ENCODE peak calls at places on chromosome 4, in four cellular contexts. S, T, F and O are unnamed samples.

GRCh38 chr4:126451237-126451885 is 1136.6 kb downstream of the FAT4 start:
- DNase-seq in S (no peak), T (no peak), F (no peak), O (no peak)

GRCh38 chr4:185933078-185933581 is 121.1 kb upstream of the SORBS2 start:
- DNase-seq in S (no peak), T (no peak), F (peak; percentile 36), O (no peak)

GRCh38 chr4:56480691-56481090 is 13.3 kb downstream of the SRP72 start:
- DNase-seq in S (no peak), T (no peak), F (no peak), O (no peak)

GRCh38 chr4:110622841-110623709 is at the start of gene PITX2:
- DNase-seq in S (peak; percentile 99), T (peak; percentile 99), F (no peak), O (peak; percentile 55)

GRCh38 chr4:113537183-113537977 is 224.2 kb downstream of the CAMK2D start:
- DNase-seq in S (no peak), T (no peak), F (no peak), O (no peak)

GRCh38 chr4:68373513-68373912 is 23.6 kb upstream of the YTHDC1 start:
- DNase-seq in S (no peak), T (peak; percentile 95), F (peak; percentile 13), O (peak; percentile 46)

GRCh38 chr4:78032446-78032845 is 24.7 kb upstream of the FRAS1 start:
- DNase-seq in S (peak; percentile 24), T (peak; percentile 55), F (no peak), O (no peak)

GRCh38 chr4:88439161-88439760 is 17.7 kb upstream of the HERC5 start:
- DNase-seq in S (no peak), T (peak; percentile 85), F (no peak), O (no peak)

GRCh38 chr4:184763150-184763780 is 29.4 kb upstream of the CENPU start:
- DNase-seq in S (no peak), T (no peak), F (no peak), O (no peak)

GRCh38 chr4:96073446-96073845 is 233.6 kb downstream of the PDHA2 start:
- DNase-seq in S (no peak), T (no peak), F (no peak), O (no peak)

GRCh38 chr4:184655889-184656869 is 6.6 kb downstream of the PRIMPOL start:
- DNase-seq in S (no peak), T (no peak), F (no peak), O (no peak)

GRCh38 chr4:123832173-123833026 is 435.8 kb downstream of the SPRY1 start:
- DNase-seq in S (no peak), T (no peak), F (peak; percentile 26), O (no peak)

GRCh38 chr4:138953962-138954371 is 61.6 kb upstream of the NOCT start:
- DNase-seq in S (no peak), T (no peak), F (no peak), O (no peak)

GRCh38 chr4:83657336-83657735 is 121.4 kb downstream of the GPAT3 start:
- DNase-seq in S (no peak), T (no peak), F (no peak), O (no peak)

GRCh38 chr4:139027771-139028170 is 12.2 kb downstream of the NOCT start:
- DNase-seq in S (no peak), T (no peak), F (no peak), O (no peak)

DNA sequence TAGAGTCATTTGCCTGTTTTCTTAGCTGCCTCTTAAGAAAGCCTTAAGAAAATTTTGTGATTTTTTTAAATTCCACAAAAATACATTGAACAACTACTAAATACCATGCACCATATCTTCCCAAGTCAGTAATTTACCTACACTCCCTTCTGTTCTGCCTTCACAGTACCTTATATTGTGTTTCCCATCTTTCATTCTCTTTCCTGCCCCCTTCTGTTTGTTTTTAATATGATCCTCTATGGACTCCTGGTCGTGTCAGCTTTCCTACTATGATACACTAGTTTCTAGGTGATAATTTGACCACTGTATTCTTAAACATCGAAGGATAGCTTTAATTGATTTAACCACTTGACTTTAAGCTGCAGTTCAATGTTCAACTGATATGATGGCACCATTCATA is 297.7 kb upstream of the HAND2 start:
- DNase-seq in S (no peak), T (peak; percentile 35), F (no peak), O (no peak)
- TF ChIP-seq CTCF in S (no peak), T (no peak), F (no peak), O (no peak)

GRCh38 chr4:101597204-101597603 is 193.3 kb upstream of the BANK1 start:
- DNase-seq in S (peak; percentile 24), T (peak; percentile 24), F (no peak), O (no peak)
- TF ChIP-seq CTCF in S (peak; percentile 65), T (peak; percentile 49), F (no peak), O (no peak)

GRCh38 chr4:3452376-3452775 is 10.6 kb downstream of the HGFAC start:
- DNase-seq in S (peak; percentile 63), T (peak; percentile 77), F (no peak), O (no peak)
- TF ChIP-seq CTCF in S (peak; percentile 86), T (peak; percentile 73), F (no peak), O (no peak)

GRCh38 chr4:106522839-106523238 is 154.3 kb upstream of the GIMD1 start:
- DNase-seq in S (peak; percentile 35), T (peak; percentile 11), F (no peak), O (no peak)
- TF ChIP-seq CTCF in S (peak; percentile 20), T (peak; percentile 48), F (no peak), O (no peak)

GRCh38 chr4:128376958-128377357 is 89.3 kb upstream of the PGRMC2 start:
- DNase-seq in S (no peak), T (no peak), F (no peak), O (no peak)
- TF ChIP-seq CTCF in S (no peak), T (no peak), F (no peak), O (no peak)

GRCh38 chr4:54440394-54441223 is 211.5 kb downstream of the PDGFRA start:
- DNase-seq in S (no peak), T (peak; percentile 66), F (no peak), O (no peak)
- TF ChIP-seq CTCF in S (no peak), T (peak; percentile 70), F (peak; percentile 49), O (no peak)

GRCh38 chr4:48275247-48275646 is 5.6 kb upstream of the TEC start:
- DNase-seq in S (peak; percentile 39), T (peak; percentile 75), F (no peak), O (no peak)
- TF ChIP-seq CTCF in S (peak; percentile 71), T (peak; percentile 83), F (no peak), O (no peak)

DNA sequence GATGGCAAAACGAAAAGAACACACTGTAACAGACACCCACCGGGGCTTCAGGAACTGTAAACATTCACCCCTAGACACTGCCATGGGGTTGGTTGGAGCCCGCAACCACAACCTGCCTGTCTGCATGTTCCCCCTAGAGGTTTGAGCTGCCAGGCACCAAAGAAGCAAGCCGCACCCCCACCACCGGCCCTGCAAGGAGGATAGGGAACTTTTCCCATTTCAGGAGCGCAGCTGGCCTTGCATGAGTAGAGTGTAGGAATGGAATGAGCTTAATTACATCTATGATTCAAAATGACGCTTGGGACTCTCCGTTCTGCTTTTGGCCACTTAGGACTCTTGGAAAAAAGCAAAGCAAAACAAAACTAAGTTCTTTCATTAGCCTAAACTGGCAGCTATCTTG is 243.6 kb upstream of the CTSO start:
- DNase-seq in S (no peak), T (peak; percentile 43), F (no peak), O (no peak)
- TF ChIP-seq CTCF in S (no peak), T (no peak), F (no peak), O (no peak)